ENCODE peak calls at places on chromosomes 3 and 15, in nine cellular contexts. G is transverse colon, W is hepatocyte, A is lower lobe of right lung, J is HepG2, Y is heart left ventricle, U is upper lobe of right lung, X is left ventricle myocardium inferior, Q is psoas muscle. D is an unnamed sample.

GRCh38 chr3:134326760-134327593 is 47.3 kb downstream of the AMOTL2 start:
- DNase-seq in G (no peak), Q (peak), U (no peak), W (peak), J (peak), X (peak), A (no peak), Y (no peak), D (no peak)

GRCh38 chr15:65902373-65902772 is 33.1 kb downstream of the RAB11A start:
- DNase-seq in U (peak), X (peak), W (peak), A (peak), J (peak), G (peak), Y (no peak), Q (peak), D (peak)

GRCh38 chr15:38297623-38298388 is 45.2 kb downstream of the SPRED1 start:
- DNase-seq in A (no peak), Q (no peak), G (no peak), U (no peak), W (no peak), J (no peak), X (no peak), Y (no peak), D (no peak)

GRCh38 chr3:164208846-164209245 is 869.5 kb downstream of the SI start:
- DNase-seq in W (no peak), J (no peak), Q (no peak), U (no peak), Y (no peak), X (no peak), G (no peak), A (no peak), D (no peak)

GRCh38 chr3:120370463-120370862 is 21.3 kb upstream of the LRRC58 start:
- DNase-seq in Q (no peak), W (no peak), J (no peak), U (no peak), X (no peak), G (no peak), Y (no peak), A (no peak), D (no peak)

GRCh38 chr3:52532838-52533622 is 627 bp downstream of the NT5DC2 start:
- DNase-seq in J (no peak), Y (peak), A (no peak), G (peak), W (peak), Q (peak), X (no peak), U (peak), D (no peak)

GRCh38 chr15:58299311-58299850 is 132.4 kb upstream of the LIPC start:
- DNase-seq in G (no peak), Q (peak), X (no peak), A (no peak), J (no peak), Y (no peak), U (no peak), W (peak), D (no peak)

GRCh38 chr3:129609591-129610169 is 3.2 kb upstream of the PLXND1 start:
- DNase-seq in A (no peak), W (no peak), J (no peak), Q (no peak), U (no peak), Y (no peak), X (no peak), G (no peak), D (no peak)

GRCh38 chr15:92810418-92811138 is 89.5 kb upstream of the CHD2 start:
- DNase-seq in A (peak), X (peak), Q (peak), W (peak), U (peak), J (no peak), G (peak), Y (peak), D (peak)

GRCh38 chr3:52005571-52005986 is 9.9 kb upstream of the RPL29 start:
- DNase-seq in G (no peak), A (no peak), X (no peak), W (peak), Y (no peak), J (no peak), Q (no peak), U (peak), D (no peak)

GRCh38 chr3:101677436-101678286 is 729 bp upstream of the ZBTB11 start:
- DNase-seq in G (no peak), W (peak), Y (no peak), X (no peak), U (no peak), Q (peak), A (no peak), J (no peak), D (no peak)

GRCh38 chr3:150292891-150293290 is 115.2 kb upstream of the TSC22D2 start:
- DNase-seq in U (no peak), Y (no peak), X (no peak), Q (no peak), G (no peak), J (no peak), W (no peak), A (no peak), D (no peak)

GRCh38 chr3:3129579-3129978 is 2.8 kb downstream of the TRNT1 start:
- DNase-seq in J (no peak), W (no peak), A (no peak), X (no peak), Y (no peak), U (no peak), G (no peak), Q (no peak), D (no peak)

GRCh38 chr15:61556037-61556648 is 327.0 kb upstream of the RORA start:
- DNase-seq in J (peak), A (no peak), Y (no peak), Q (no peak), W (no peak), U (no peak), G (no peak), X (no peak), D (no peak)

GRCh38 chr3:126848991-126849390 is 133.9 kb upstream of the PLXNA1 start:
- DNase-seq in Q (no peak), U (peak), X (no peak), A (no peak), G (no peak), J (no peak), W (no peak), Y (no peak), D (no peak)

GRCh38 chr3:115498898-115499297 is 124.4 kb upstream of the GAP43 start:
- DNase-seq in W (no peak), U (no peak), X (no peak), A (no peak), J (no peak), Q (no peak), G (no peak), Y (no peak), D (no peak)

GRCh38 chr3:149364624-149365023 is 12.8 kb downstream of the TM4SF1 start:
- DNase-seq in X (no peak), G (no peak), Y (no peak), W (no peak), A (no peak), J (no peak), U (no peak), Q (no peak), D (no peak)

GRCh38 chr3:114121996-114122709 is 56.7 kb downstream of the DRD3 start:
- DNase-seq in Y (no peak), Q (no peak), G (no peak), A (no peak), W (no peak), U (no peak), X (no peak), J (no peak), D (peak)

GRCh38 chr3:10706156-10707088 is 109.6 kb upstream of the SLC6A11 start:
- DNase-seq in X (no peak), G (no peak), Y (no peak), U (no peak), Q (no peak), W (no peak), A (no peak), J (no peak), D (no peak)

GRCh38 chr3:2465842-2466241 is 367.2 kb downstream of the CNTN4 start:
- DNase-seq in U (no peak), G (no peak), W (no peak), J (no peak), Q (no peak), Y (no peak), X (no peak), A (no peak), D (no peak)

GRCh38 chr3:57228734-57229505 is 1.4 kb downstream of the APPL1 start:
- DNase-seq in A (no peak), W (peak), Y (no peak), U (no peak), G (peak), Q (no peak), J (no peak), X (no peak), D (peak)

GRCh38 chr3:147462856-147463255 is 53.7 kb downstream of the ZIC1 start:
- DNase-seq in J (no peak), X (no peak), W (no peak), G (no peak), Y (no peak), Q (no peak), U (no peak), A (no peak), D (no peak)

GRCh38 chr3:32614956-32615355 is 44.3 kb upstream of the DYNC1LI1 start:
- DNase-seq in Y (no peak), W (no peak), A (no peak), Q (no peak), J (no peak), G (no peak), U (no peak), X (no peak), D (no peak)

GRCh38 chr3:31295150-31295765 is 237.5 kb upstream of the STT3B start:
- DNase-seq in G (no peak), Y (no peak), X (no peak), W (no peak), A (no peak), J (peak), Q (no peak), U (no peak), D (no peak)

GRCh38 chr3:182364323-182364722 is 429.0 kb upstream of the ATP11B start:
- DNase-seq in W (no peak), X (no peak), Y (no peak), A (no peak), U (no peak), Q (no peak), G (no peak), J (no peak), D (no peak)

GRCh38 chr3:127721536-127721935 is 48.8 kb downstream of the ABTB1 start:
- DNase-seq in W (no peak), Y (no peak), U (no peak), X (no peak), A (no peak), G (no peak), J (no peak), Q (no peak), D (no peak)

GRCh38 chr15:68552344-68552743 is 26.4 kb upstream of the CORO2B start:
- DNase-seq in Q (no peak), J (no peak), A (no peak), G (no peak), U (no peak), W (no peak), X (no peak), Y (no peak), D (no peak)

GRCh38 chr15:81161215-81161673 is 27.2 kb downstream of the CFAP161 start:
- DNase-seq in J (no peak), W (no peak), Y (no peak), U (no peak), A (no peak), X (no peak), Q (no peak), G (no peak), D (no peak)

GRCh38 chr15:39232512-39232911 is 348.4 kb upstream of the THBS1 start:
- DNase-seq in X (no peak), W (no peak), Q (no peak), G (no peak), J (no peak), A (no peak), U (no peak), Y (no peak), D (no peak)

GRCh38 chr3:172153335-172153861 is 114.0 kb downstream of the FNDC3B start:
- DNase-seq in Y (peak), G (peak), U (peak), A (peak), Q (peak), J (no peak), W (peak), X (peak), D (peak)

DNA sequence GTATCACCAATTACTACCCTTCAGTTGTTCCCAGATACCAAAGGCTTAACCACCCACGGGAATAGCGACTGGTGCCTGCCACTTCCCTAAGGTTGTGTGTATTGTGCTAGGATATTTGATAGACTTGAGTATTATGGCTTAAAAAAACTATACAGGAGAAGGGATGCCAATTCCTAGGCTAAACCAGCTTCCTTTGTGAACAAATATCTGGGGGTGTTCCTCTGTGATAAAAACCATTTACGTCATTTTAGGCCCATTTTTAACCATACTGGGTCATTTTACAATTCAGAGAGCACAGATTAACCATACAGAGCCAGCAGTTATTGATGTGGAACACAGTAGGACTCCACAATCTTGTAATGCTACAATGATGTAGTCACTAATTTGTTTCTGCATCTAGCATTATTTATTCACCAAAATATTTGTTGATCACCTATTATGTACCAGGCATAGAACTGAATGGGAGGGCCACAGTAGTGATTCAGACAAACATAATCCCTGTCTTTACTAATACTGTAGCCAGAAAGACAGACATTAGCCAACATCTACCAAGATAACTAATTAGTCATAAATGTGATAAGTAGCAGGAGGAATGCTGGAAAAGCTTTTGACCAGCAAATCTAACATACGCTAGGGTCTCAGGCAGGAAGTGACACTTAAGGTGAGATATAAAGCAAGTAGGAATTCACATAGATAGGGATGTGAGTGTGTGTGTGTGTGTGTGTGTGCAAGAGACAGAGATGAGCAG is 184.8 kb downstream of the MECOM start:
- DNase-seq in Y (no peak), X (no peak), A (no peak), J (no peak), U (no peak), Q (no peak), W (no peak), G (no peak), D (no peak)
- H3K27ac ChIP-seq in Y (no peak), X (no peak), A (no peak), J (no peak), U (no peak), Q (no peak), W (no peak), G (no peak), D (no peak)

GRCh38 chr15:77067691-77068367 is 3.1 kb downstream of the TSPAN3 start:
- DNase-seq in Y (no peak), X (no peak), J (no peak), W (peak), U (no peak), Q (no peak), G (peak), A (no peak), D (peak)
- H3K27ac ChIP-seq in Y (no peak), X (peak), J (no peak), W (peak), U (peak), Q (peak), G (peak), A (peak), D (peak)

GRCh38 chr15:96699871-96700401 is 369.4 kb downstream of the NR2F2 start:
- DNase-seq in Q (no peak), Y (no peak), G (no peak), U (no peak), A (no peak), W (no peak), J (no peak), X (no peak), D (no peak)
- H3K27ac ChIP-seq in Q (no peak), Y (no peak), G (no peak), U (no peak), A (no peak), W (no peak), J (no peak), X (no peak), D (no peak)

GRCh38 chr3:89360155-89360554 is 252.7 kb downstream of the EPHA3 start:
- DNase-seq in G (no peak), Y (no peak), W (no peak), X (no peak), J (no peak), Q (no peak), U (no peak), A (no peak), D (no peak)
- H3K27ac ChIP-seq in G (no peak), Y (no peak), W (no peak), X (no peak), J (no peak), Q (no peak), U (no peak), A (no peak), D (no peak)

GRCh38 chr3:189096092-189096491 is 75.7 kb upstream of the TPRG1 start:
- DNase-seq in J (no peak), W (no peak), Q (no peak), G (no peak), X (no peak), Y (no peak), U (no peak), A (no peak), D (no peak)

GRCh38 chr3:189099505-189100290 is 72.1 kb upstream of the TPRG1 start:
- DNase-seq in G (no peak), W (no peak), A (no peak), Y (no peak), U (no peak), Q (peak), X (peak), J (no peak), D (no peak)

GRCh38 chr3:189101594-189101993 is 70.2 kb upstream of the TPRG1 start:
- DNase-seq in X (no peak), U (no peak), J (no peak), Y (no peak), G (no peak), A (no peak), W (no peak), Q (no peak), D (no peak)

GRCh38 chr3:189100866-189101265 is 70.9 kb upstream of the TPRG1 start:
- DNase-seq in Y (no peak), Q (no peak), J (no peak), X (no peak), A (no peak), G (no peak), U (no peak), W (no peak), D (no peak)

GRCh38 chr3:189099031-189099471 is 72.7 kb upstream of the TPRG1 start:
- DNase-seq in W (no peak), G (peak), X (peak), A (peak), J (no peak), U (peak), Q (peak), Y (peak), D (no peak)
- H3K27ac ChIP-seq in W (no peak), G (no peak), X (peak), A (peak), J (no peak), U (peak), Q (peak), Y (peak), D (peak)

DNA sequence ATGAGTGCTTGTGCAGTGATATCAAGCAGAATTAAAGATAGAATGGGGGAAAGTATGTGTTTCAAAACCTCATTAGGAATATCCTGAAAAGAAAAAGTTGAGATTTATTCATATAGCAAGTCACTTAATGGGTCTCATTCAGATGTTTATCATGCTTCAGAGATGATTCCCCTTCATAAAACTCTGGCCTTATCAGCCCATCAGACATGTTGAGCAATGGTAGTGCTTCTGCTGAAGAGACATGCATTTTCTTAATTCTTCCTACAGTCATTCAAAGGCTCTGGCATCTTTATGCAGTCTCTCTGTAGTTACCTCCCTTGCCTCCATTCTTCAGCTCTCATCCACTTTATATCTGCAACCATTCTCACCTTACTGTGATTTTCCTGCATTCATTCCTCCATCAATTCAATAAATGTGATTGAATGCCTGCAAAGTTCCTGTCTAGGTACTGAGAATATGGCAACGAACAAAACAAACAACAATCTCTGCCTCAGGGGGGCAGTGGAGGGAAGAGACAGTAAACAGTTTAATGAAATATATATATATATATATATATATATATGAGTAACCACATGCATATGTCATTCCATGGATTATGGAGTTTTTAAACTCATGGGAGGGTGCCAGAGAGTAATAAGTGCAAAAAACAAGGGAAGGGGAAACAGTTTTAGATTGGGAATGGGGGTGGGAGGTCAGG is 138.5 kb downstream of the NECTIN3 start:
- DNase-seq in A (no peak), X (no peak), G (no peak), Y (no peak), W (no peak), U (no peak), Q (no peak), J (no peak), D (no peak)
- H3K27ac ChIP-seq in A (no peak), X (no peak), G (no peak), Y (no peak), W (no peak), U (no peak), Q (no peak), J (no peak), D (no peak)

GRCh38 chr3:124563376-124563775 is 166.9 kb upstream of the UMPS start:
- DNase-seq in G (peak), Q (no peak), X (no peak), Y (no peak), J (no peak), U (no peak), W (peak), A (no peak), D (peak)

GRCh38 chr3:124559650-124560405 is 170.4 kb upstream of the UMPS start:
- DNase-seq in J (peak), U (peak), Y (no peak), X (peak), A (peak), Q (peak), G (peak), W (peak), D (peak)

GRCh38 chr3:124562769-124563168 is 167.5 kb upstream of the UMPS start:
- DNase-seq in U (no peak), Q (no peak), X (no peak), W (no peak), A (no peak), Y (no peak), G (no peak), J (no peak), D (no peak)

GRCh38 chr3:124558898-124559649 is 171.2 kb upstream of the UMPS start:
- DNase-seq in X (peak), A (peak), G (peak), U (peak), W (peak), J (no peak), Q (peak), Y (peak), D (peak)

GRCh38 chr3:124560406-124561215 is 169.6 kb upstream of the UMPS start:
- DNase-seq in Q (no peak), Y (no peak), G (no peak), W (no peak), U (no peak), J (no peak), X (no peak), A (no peak), D (no peak)
- H3K27ac ChIP-seq in Q (no peak), Y (no peak), G (no peak), W (no peak), U (no peak), J (no peak), X (no peak), A (no peak), D (no peak)

GRCh38 chr15:57015360-57015759 is 96.9 kb downstream of the TCF12 start:
- DNase-seq in X (no peak), U (no peak), W (no peak), A (no peak), G (no peak), Q (no peak), Y (no peak), J (no peak), D (no peak)

GRCh38 chr15:57017024-57017423 is 98.6 kb downstream of the TCF12 start:
- DNase-seq in A (no peak), U (no peak), J (peak), G (no peak), X (no peak), Y (no peak), Q (no peak), W (no peak), D (no peak)

GRCh38 chr15:57012557-57012956 is 94.1 kb downstream of the TCF12 start:
- DNase-seq in A (no peak), X (no peak), W (no peak), Q (no peak), U (no peak), J (no peak), G (no peak), Y (no peak), D (no peak)

GRCh38 chr15:57018151-57018550 is 99.7 kb downstream of the TCF12 start:
- DNase-seq in Q (no peak), W (no peak), G (no peak), Y (no peak), A (no peak), X (no peak), J (no peak), U (no peak), D (no peak)

DNA sequence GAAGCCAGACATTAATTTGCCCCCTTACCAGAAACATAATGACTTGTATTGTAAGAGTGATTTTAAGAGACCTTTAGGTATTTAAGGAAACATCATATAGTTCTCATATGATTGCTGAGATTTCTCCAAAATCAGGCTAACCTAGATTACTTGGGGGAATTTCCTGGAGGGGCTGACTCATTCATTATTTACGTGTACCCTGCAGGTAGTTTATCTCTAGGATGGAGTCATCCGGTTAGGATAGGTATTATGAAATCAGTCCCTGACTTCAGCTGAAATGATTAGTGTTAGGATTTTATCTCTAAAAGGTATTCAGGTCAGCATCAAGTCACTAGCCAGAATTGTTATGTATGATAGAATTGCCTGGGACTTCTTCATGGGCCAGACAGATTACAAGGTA is 97.5 kb downstream of the TCF12 start:
- DNase-seq in Y (no peak), U (no peak), J (peak), Q (no peak), X (no peak), G (no peak), W (peak), A (no peak), D (no peak)
- H3K27ac ChIP-seq in Y (no peak), U (no peak), J (no peak), Q (no peak), X (no peak), G (no peak), W (peak), A (no peak), D (no peak)